ENCODE peak calls at places on chromosomes 12 and 14, in six cellular contexts. R is A549, X is psoas muscle, I is heart left ventricle, S is IMR-90, J is fibroblast of lung. T is an unnamed sample.

GRCh38 chr14:32444262-32444661 is 115.2 kb downstream of the AKAP6 start:
- DNase-seq in R (no peak), X (no peak), I (no peak), S (no peak), J (no peak), T (no peak)

GRCh38 chr14:104423224-104423681 is 156.3 kb upstream of the C14orf180 start:
- DNase-seq in R (no peak), X (no peak), I (no peak), S (no peak), J (no peak), T (no peak)

GRCh38 chr14:85528882-85529585 is 910 bp upstream of the FLRT2 start:
- DNase-seq in R (no peak), X (no peak), I (no peak), S (peak; percentile 72), J (peak; percentile 84), T (no peak)

GRCh38 chr12:9349888-9350885 is 142.0 kb upstream of the PZP start:
- DNase-seq in R (no peak), X (no peak), I (no peak), S (no peak), J (peak; percentile 32), T (no peak)

GRCh38 chr14:33985242-33985641 is 34.4 kb upstream of the EGLN3 start:
- DNase-seq in R (no peak), X (no peak), I (no peak), S (no peak), J (no peak), T (no peak)

GRCh38 chr14:85233756-85234545 is 296.0 kb upstream of the FLRT2 start:
- DNase-seq in R (peak; percentile 46), X (no peak), I (no peak), S (peak; percentile 80), J (peak; percentile 82), T (no peak)

GRCh38 chr14:88986146-88986841 is 161.8 kb downstream of the TTC8 start:
- DNase-seq in R (no peak), X (peak; percentile 13), I (peak; percentile 71), S (peak; percentile 82), J (peak; percentile 89), T (no peak)

GRCh38 chr12:120139958-120140357 is 23.4 kb upstream of the RAB35 start:
- DNase-seq in R (no peak), X (no peak), I (no peak), S (peak; percentile 68), J (peak; percentile 65), T (no peak)

GRCh38 chr14:101364503-101365328 is 196.6 kb upstream of the DIO3 start:
- DNase-seq in R (no peak), X (peak; percentile 87), I (no peak), S (no peak), J (no peak), T (no peak)

GRCh38 chr12:53060721-53061276 is 10.9 kb downstream of the TNS2 start:
- DNase-seq in R (no peak), X (peak; percentile 43), I (peak; percentile 25), S (no peak), J (no peak), T (no peak)

GRCh38 chr12:55703976-55704761 is 3.5 kb downstream of the ITGA7 start:
- DNase-seq in R (no peak), X (peak; percentile 72), I (peak; percentile 70), S (peak; percentile 35), J (peak; percentile 59), T (peak; percentile 40)

GRCh38 chr14:106883218-106883692 is 1356.9 kb downstream of the TMEM121 start:
- DNase-seq in R (no peak), X (peak; percentile 32), I (no peak), S (no peak), J (no peak), T (no peak)

GRCh38 chr14:102508774-102509743 is 517 bp downstream of the ANKRD9 start:
- DNase-seq in R (no peak), X (peak; percentile 79), I (peak; percentile 83), S (peak; percentile 41), J (peak; percentile 35), T (no peak)

GRCh38 chr12:123431951-123432886 is 4.3 kb downstream of the RILPL2 start:
- DNase-seq in R (no peak), X (no peak), I (no peak), S (no peak), J (no peak), T (no peak)

GRCh38 chr12:27610380-27610779 is 85.9 kb upstream of the REP15 start:
- DNase-seq in R (no peak), X (no peak), I (no peak), S (peak; percentile 70), J (peak; percentile 82), T (no peak)

DNA sequence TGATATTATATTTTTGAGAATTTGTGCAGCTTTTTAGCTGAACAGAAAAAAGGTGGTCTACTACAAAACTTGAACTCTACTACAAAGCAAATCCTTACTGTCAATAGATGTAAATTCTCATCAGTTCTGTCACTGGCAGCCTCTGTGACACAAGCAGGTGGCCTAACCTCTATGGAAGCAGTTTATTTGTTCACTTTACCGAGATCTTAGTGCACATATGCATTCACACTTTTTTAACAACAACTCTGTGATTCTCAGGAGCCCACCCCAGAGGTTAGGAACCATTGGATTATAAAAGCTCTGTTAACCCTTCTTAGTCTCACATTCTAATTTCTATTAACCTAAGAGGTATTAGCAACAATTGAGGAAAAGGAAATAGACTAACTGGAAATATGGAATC is 450.9 kb downstream of the TMEM117 start:
- DNase-seq in R (no peak), X (no peak), I (no peak), S (no peak), J (no peak), T (no peak)
- H3K27ac ChIP-seq in R (no peak overlapping the region), X (no peak overlapping the region), I (no peak overlapping the region), S (no peak overlapping the region), J (no peak overlapping the region), T (no peak overlapping the region)

GRCh38 chr14:36356862-36357261 is 36.4 kb upstream of the MBIP start:
- DNase-seq in R (no peak), X (no peak), I (no peak), S (no peak), J (no peak), T (no peak)
- H3K27ac ChIP-seq in R (no peak overlapping the region), X (no peak overlapping the region), I (no peak overlapping the region), S (no peak overlapping the region), J (no peak overlapping the region), T (no peak overlapping the region)

GRCh38 chr14:95480887-95481226 is 35.6 kb downstream of the SYNE3 start:
- DNase-seq in R (no peak), X (no peak), I (no peak), S (no peak), J (no peak), T (no peak)

GRCh38 chr14:95480109-95480886 is 36.2 kb downstream of the SYNE3 start:
- DNase-seq in R (no peak), X (peak; percentile 83), I (peak; percentile 78), S (peak; percentile 31), J (no peak), T (no peak)

GRCh38 chr14:95479494-95479893 is 37.0 kb downstream of the SYNE3 start:
- DNase-seq in R (no peak), X (no peak), I (no peak), S (no peak), J (no peak), T (no peak)

GRCh38 chr14:95482967-95483842 is 33.2 kb downstream of the SYNE3 start:
- DNase-seq in R (peak; percentile 71), X (peak; percentile 83), I (peak; percentile 90), S (peak; percentile 97), J (peak; percentile 94), T (no peak)

GRCh38 chr14:95481391-95482022 is 34.9 kb downstream of the SYNE3 start:
- DNase-seq in R (no peak), X (no peak), I (no peak), S (no peak), J (no peak), T (no peak)
- H3K27ac ChIP-seq in R (no peak overlapping the region), X (no peak overlapping the region), I (peak overlapping the region; percentile 9), S (no peak overlapping the region), J (no peak overlapping the region), T (no peak overlapping the region)

GRCh38 chr14:93923586-93923985 is 3.6 kb upstream of the FAM181A start:
- DNase-seq in R (no peak), X (no peak), I (no peak), S (no peak), J (no peak), T (no peak)

GRCh38 chr14:93917141-93917540 is 10.0 kb upstream of the FAM181A start:
- DNase-seq in R (no peak), X (no peak), I (no peak), S (no peak), J (no peak), T (no peak)

GRCh38 chr14:93925374-93925895 is 1.7 kb upstream of the FAM181A start:
- DNase-seq in R (no peak), X (no peak), I (no peak), S (no peak), J (no peak), T (no peak)

GRCh38 chr14:93924592-93925355 is 2.4 kb upstream of the FAM181A start:
- DNase-seq in R (no peak), X (no peak), I (no peak), S (no peak), J (no peak), T (no peak)

DNA sequence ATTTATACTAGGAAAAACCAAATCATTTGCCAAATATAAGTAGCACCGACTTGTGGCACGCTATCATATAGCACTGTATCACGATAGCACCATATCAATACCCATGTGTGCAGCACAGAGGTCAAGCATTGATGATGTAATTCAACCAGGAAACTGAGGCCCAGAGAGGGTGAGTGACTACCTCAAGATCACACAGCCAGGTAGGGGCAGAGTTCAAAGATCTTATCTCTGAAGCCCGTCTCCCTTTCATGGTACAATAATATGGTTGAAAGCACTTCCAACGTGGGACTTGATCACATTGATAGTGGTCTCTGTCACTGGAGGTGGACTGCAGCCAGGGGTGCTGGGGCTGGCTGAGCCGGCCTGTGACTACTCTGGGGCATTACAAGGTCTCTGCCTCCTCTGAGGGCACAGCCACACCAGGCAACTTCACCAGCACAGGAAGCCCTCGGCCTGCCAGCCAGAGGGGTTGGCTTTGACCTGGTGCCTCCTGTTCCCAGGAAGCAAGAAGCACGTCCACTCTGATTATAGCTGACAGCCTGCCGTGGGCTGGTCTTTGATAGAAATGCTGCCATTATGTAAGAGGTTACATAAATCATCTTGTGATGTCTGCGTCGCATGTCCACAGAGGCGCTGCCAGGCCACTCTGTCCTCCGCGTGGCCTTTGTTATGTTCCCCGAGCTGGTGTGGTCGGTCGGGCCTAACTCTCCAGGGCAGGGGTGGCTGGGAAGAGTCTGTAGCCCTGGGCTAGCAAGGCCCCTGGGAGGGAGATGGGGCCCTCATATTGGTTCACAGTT is 5.9 kb upstream of the FAM181A start:
- DNase-seq in R (no peak), X (no peak), I (no peak), S (no peak), J (no peak), T (no peak)
- H3K27ac ChIP-seq in R (no peak overlapping the region), X (no peak overlapping the region), I (no peak overlapping the region), S (no peak overlapping the region), J (no peak overlapping the region), T (no peak overlapping the region)